ENCODE peak calls at places on chromosome X, in eight cellular contexts. U is mesenteric fat pad, Y is hypothalamus, G is iPS-NIHi11, L is upper lobe of left lung, Q is ecto neural progenitor cell, Z is Right ventricle myocardium superior, S is MG63. C is an unnamed sample.

GRCh38 chrX:103248553-103248952 is 6.4 kb downstream of the TCEAL8 start:
- DNase-seq in U (no peak), Y (no peak), G (peak), L (no peak), Q (no peak), Z (no peak), S (no peak), C (no peak)

GRCh38 chrX:79556750-79557149 is 189.6 kb upstream of the ITM2A start:
- DNase-seq in U (no peak), Y (no peak), G (no peak), L (no peak), Q (no peak), Z (no peak), S (no peak), C (no peak)

GRCh38 chrX:139094671-139095592 is 383.4 kb upstream of the FGF13 start:
- DNase-seq in U (no peak), Y (no peak), G (no peak), L (no peak), Q (no peak), Z (no peak), S (no peak), C (no peak)

GRCh38 chrX:111442791-111443190 is 30.8 kb upstream of the DCX start:
- DNase-seq in U (no peak), Y (no peak), G (no peak), L (no peak), Q (no peak), Z (no peak), S (no peak), C (no peak)

GRCh38 chrX:56572975-56573374 is 9.5 kb downstream of the UBQLN2 start:
- DNase-seq in U (no peak), Y (no peak), G (no peak), L (no peak), Q (no peak), Z (no peak), S (no peak), C (no peak)

GRCh38 chrX:154840856-154841255 is 6.4 kb upstream of the SMIM9 start:
- DNase-seq in U (no peak), Y (no peak), G (peak), L (no peak), Q (no peak), Z (no peak), S (no peak), C (no peak)

GRCh38 chrX:125340508-125340907 is 20.8 kb downstream of the TEX13C start:
- DNase-seq in U (no peak), Y (no peak), G (no peak), L (no peak), Q (no peak), Z (no peak), S (no peak), C (no peak)

GRCh38 chrX:149937881-149938426 is 337 bp downstream of the EOLA2 start:
- DNase-seq in U (peak), Y (no peak), G (no peak), L (no peak), Q (peak), Z (peak), S (no peak), C (no peak)

GRCh38 chrX:140709421-140709846 is at the start of gene LINC00632:
- DNase-seq in U (no peak), Y (peak), G (peak), L (no peak), Q (no peak), Z (no peak), S (no peak), C (no peak)

GRCh38 chrX:152960115-152960514 is 33.8 kb downstream of the PNMA5 start:
- DNase-seq in U (peak), Y (no peak), G (no peak), L (no peak), Q (no peak), Z (no peak), S (no peak), C (no peak)

GRCh38 chrX:24243692-24244091 is 70.2 kb downstream of the SUPT20HL2 start:
- DNase-seq in U (no peak), Y (no peak), G (no peak), L (no peak), Q (no peak), Z (no peak), S (no peak), C (no peak)

GRCh38 chrX:106670631-106671030 is 55.9 kb upstream of the RNF128 start:
- DNase-seq in U (no peak), Y (no peak), G (no peak), L (no peak), Q (no peak), Z (no peak), S (no peak), C (no peak)

GRCh38 chrX:113048480-113048879 is 207.8 kb upstream of the AMOT start:
- DNase-seq in U (no peak), Y (no peak), G (no peak), L (no peak), Q (no peak), Z (no peak), S (no peak), C (no peak)

GRCh38 chrX:119690921-119691716 is 1.8 kb downstream of the SEPTIN6 start:
- DNase-seq in U (peak), Y (no peak), G (no peak), L (no peak), Q (no peak), Z (no peak), S (no peak), C (no peak)

GRCh38 chrX:110786486-110786885 is 9.1 kb downstream of the CHRDL1 start:
- DNase-seq in U (no peak), Y (no peak), G (no peak), L (no peak), Q (no peak), Z (no peak), S (no peak), C (no peak)

GRCh38 chrX:137916090-137916746 is 350.3 kb downstream of the ZIC3 start:
- DNase-seq in U (no peak), Y (no peak), G (peak), L (no peak), Q (no peak), Z (no peak), S (no peak), C (no peak)

GRCh38 chrX:65581661-65582339 is 47.2 kb upstream of the LAS1L start:
- DNase-seq in U (peak), Y (peak), G (peak), L (peak), Q (peak), Z (peak), S (peak), C (peak)

GRCh38 chrX:114841051-114841450 is 176.4 kb downstream of the IL13RA2 start:
- DNase-seq in U (no peak), Y (no peak), G (no peak), L (no peak), Q (no peak), Z (no peak), S (no peak), C (no peak)